ENCODE peak calls at places on chromosomes 3 and 15, in six cellular contexts. H is HepG2, I is GM12892, B is GM12878, J is H1, Y is K562. D is an unnamed sample.

GRCh38 chr15:99087405-99087943 is 17.4 kb upstream of the SYNM start:
- DNase-seq in H (no peak), I (no peak), B (no peak), J (no peak), Y (no peak), D (no peak)

GRCh38 chr15:38069001-38069400 is 134.6 kb downstream of the TMCO5A start:
- DNase-seq in H (no peak), I (peak), B (peak), J (no peak), Y (no peak), D (peak)

GRCh38 chr15:79849789-79850188 is 47.0 kb downstream of the MTHFS start:
- DNase-seq in H (peak), I (no peak), B (no peak), J (peak), Y (peak), D (no peak)

GRCh38 chr3:64203216-64203615 is 22.1 kb downstream of the PRICKLE2 start:
- DNase-seq in H (no peak), I (no peak), B (no peak), J (no peak), Y (no peak), D (no peak)

GRCh38 chr3:14680716-14681115 is 5.8 kb downstream of the C3orf20 start:
- DNase-seq in H (peak), I (no peak), B (no peak), J (no peak), Y (no peak), D (no peak)

GRCh38 chr3:30170681-30171438 is 435.5 kb upstream of the TGFBR2 start:
- DNase-seq in H (peak), I (no peak), B (no peak), J (no peak), Y (no peak), D (no peak)

GRCh38 chr3:62874398-62875102 is 666 bp downstream of the CADPS start:
- DNase-seq in H (no peak), I (no peak), B (no peak), J (peak), Y (no peak), D (no peak)

GRCh38 chr3:179421500-179421899 is 29.8 kb downstream of the GNB4 start:
- DNase-seq in H (no peak), I (no peak), B (no peak), J (no peak), Y (no peak), D (no peak)

DNA sequence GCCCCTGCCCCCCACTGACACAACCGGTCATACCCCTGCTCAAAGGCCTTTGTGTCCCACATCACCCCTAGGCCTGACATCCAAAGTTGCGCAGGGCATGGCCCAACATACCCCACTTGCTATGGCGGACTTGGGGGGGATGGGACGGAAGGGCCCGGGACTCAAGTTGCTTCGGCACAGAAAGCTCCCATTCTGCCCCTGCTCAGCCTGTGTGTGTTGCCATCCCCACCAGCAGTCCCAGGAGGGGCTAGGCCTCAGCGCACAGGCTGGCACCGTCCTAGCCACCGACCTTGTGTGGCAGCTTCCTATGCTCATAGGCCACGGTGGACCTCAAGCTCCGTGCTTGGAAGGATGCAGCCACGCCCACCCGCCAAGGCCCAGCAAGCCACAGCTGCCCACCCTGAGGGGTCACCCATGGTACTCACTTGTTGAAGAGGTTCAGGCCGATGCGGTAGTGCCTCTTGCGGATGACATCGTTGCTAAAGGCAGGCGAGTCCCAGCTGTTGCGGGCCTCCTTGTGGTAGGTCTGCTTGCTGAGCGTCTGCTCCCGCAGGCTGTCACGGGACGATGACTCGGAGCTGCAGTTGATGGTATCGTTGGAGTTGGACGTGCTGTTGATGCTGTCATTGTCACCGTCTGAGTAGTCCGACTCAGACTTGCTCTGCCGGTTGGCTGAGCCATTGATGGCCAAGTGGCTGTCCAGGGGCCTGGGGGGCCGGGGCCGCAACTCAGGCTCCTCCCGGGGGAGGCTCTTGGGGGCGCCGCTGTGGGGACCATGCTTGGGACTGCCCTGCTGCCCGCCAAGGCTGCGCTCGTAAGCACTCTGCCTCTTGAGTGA is 93.9 kb upstream of the RPL32 start:
- DNase-seq in H (no peak), I (no peak), B (no peak), J (no peak), Y (peak), D (no peak)
- TF ChIP-seq TAF1 in H (no peak), I (no peak), B (no peak), J (no peak), Y (no peak), D (no peak)

GRCh38 chr3:189324538-189325138 is 152.9 kb downstream of the TPRG1 start:
- DNase-seq in H (peak), I (peak), B (peak), J (no peak), Y (no peak), D (peak)
- TF ChIP-seq POLR2A in H (no peak), I (no peak), B (no peak), J (no peak), Y (no peak), D (no peak)

GRCh38 chr3:124952456-124952855 is 17.9 kb upstream of the MUC13 start:
- DNase-seq in H (peak), I (no peak), B (no peak), J (no peak), Y (no peak), D (no peak)

GRCh38 chr3:124950026-124950425 is 15.5 kb upstream of the MUC13 start:
- DNase-seq in H (no peak), I (no peak), B (no peak), J (no peak), Y (no peak), D (no peak)

DNA sequence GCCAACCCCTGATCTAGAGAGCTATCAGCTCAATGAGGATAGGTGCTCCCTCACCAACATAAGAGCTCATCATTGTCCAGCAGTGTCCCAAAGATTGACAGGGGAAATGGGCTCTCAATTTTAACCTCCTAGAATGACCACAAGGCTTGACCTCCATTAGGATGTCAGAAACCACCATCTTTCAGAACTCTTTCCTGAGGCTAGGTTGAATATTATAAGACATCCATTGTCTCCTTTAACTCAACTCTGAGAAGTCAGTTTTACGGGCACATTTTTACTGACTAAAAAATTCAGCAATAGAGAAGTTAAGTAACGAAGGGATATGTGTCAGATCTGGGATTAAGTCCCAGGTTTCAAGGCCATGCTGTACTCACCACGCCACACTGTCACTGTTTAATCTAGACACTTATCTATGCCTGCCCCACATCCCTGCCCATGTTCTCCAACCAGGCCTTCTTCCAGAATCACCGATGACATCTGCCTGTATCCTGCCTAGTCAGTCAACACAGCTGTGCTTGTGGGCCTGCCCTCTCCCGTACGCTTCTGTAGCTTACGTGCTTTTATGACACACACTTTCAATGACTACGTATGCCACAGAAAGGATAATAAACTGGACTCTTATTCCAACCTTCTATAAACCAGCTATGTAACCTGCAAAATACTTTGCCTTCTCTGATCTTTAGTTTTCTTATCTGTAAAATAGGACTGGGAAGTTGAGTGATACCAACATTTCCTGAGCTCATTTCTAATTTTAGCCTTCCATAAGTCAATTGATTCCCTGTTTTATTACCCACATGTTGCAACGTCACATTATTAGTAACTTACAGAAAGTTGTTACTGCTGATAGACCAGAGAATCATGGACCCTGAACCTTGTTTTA is 17.2 kb upstream of the MUC13 start:
- DNase-seq in H (no peak), I (no peak), B (no peak), J (no peak), Y (no peak), D (no peak)
- TF ChIP-seq TAF1 in H (no peak), I (no peak), B (no peak), J (no peak), Y (no peak), D (no peak)

DNA sequence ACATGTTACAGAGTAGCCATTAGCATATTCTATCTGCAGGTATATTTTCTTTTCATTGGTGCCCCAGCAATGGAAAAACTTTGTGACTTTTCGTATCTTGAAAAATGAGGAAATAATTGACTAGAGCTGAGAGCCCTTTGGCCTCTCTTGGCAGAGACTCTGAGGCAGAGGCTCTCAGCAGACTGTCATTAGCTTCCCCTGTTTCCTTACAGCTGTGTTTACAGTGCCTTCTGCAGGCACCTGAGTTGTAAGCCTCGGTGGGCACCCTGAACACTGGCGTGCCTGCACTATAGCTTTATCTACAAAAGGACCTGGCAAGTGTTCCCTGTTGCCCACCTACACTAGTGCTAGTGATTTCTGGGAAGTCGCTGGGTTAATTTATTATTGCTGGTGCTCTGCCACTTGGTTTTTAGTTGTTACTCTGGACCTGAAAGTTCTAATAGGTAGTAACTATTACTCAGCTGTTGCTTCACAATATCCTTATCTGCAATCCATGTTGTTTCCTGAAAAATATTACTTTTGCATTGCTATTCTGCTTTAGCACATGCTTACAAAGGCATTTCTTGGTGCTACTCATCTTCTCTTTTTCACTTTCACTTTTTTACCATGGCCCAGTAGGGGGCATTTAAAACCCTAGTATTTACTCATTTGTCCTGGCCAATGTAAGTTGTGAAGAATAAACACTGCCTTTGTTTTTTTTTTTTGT is 7.8 kb upstream of the GPR171 start:
- DNase-seq in H (peak), I (no peak), B (no peak), J (no peak), Y (no peak), D (no peak)
- TF ChIP-seq POLR2A in H (no peak), I (no peak), B (no peak), J (no peak), Y (no peak), D (no peak)

DNA sequence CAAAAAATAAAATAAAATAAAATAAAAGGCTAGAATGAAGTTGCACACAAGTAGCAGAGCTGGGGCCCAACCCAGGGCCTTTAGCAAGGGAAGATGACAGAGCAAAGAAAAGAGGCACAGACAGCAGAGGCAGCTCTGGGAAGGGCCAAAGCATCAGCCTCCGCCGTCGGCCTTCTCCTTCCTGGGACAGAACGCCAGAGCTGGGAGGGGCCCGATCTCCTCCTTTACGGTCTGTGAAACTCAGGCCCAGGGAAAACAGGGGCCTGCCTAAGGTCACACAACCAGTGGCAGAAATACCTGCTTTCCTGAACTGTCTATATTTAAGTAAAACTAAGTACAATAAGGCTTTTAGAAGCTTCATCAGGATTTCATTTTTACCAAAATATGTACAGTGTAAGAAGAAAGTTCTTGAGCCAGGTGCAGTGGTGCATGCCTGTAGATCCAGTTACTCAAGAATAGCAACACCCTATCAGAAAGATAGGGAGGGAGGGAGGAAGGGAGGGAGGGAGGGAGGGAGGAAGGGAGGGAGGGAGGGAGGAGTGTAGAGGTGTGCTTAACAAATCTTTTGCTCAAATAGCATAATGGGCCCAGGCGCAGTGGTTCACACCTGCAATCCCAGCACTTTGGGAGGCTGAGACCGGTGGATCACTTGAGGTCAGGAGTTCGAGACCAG is 43.0 kb upstream of the MUC4 start:
- DNase-seq in H (no peak), I (no peak), B (no peak), J (no peak), Y (peak), D (no peak)
- TF ChIP-seq TAF1 in H (no peak), I (no peak), B (no peak), J (no peak), Y (no peak), D (no peak)

GRCh38 chr15:95247068-95247984 is 1016.0 kb downstream of the MCTP2 start:
- DNase-seq in H (peak), I (no peak), B (no peak), J (no peak), Y (peak), D (no peak)
- TF ChIP-seq POLR2A in H (no peak), I (no peak), B (no peak), J (no peak), Y (no peak), D (no peak)

DNA sequence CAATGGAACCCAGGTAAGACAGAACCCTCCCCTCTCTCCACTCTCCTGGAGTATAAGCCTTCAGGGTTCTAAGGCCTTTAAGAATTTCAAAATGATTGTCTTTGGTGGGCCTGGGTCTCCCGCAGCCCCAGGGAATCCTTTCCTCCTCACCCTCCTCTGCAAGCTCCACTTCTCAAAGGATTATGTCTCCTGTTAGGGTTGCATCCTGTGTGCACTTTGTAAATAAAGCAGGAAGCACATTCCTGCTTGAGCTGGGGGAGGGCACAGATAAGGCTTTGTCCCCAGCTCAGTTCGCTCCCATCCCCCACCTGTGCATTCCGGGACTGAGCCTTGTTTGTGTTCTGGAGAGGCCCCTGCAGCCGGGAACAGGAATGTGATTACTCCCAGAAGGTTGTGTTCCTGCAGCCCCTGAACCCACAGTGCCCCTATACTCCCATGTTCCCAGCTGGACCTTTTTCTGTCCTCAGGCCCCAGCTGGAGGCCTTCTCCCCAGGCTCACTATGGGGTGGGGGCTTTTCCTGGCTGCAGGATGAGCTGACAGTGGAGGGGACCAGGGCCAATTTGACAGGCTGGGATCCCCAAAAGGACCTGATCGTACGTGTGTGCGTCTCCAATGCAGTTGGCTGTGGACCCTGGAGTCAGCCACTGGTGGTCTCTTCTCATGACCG is 9.5 kb downstream of the TYRO3 start:
- DNase-seq in H (peak), I (no peak), B (no peak), J (peak), Y (peak), D (no peak)
- TF ChIP-seq TAF1 in H (no peak), I (no peak), B (no peak), J (peak), Y (no peak), D (no peak)